ENCODE peak calls at places on chromosomes 16 and 17, in six cellular contexts. C is heart right ventricle, Z is A549, O is heart left ventricle, L is esophagus squamous epithelium, H is upper lobe of right lung. W is an unnamed sample.

GRCh38 chr17:40509626-40510327 is 8.4 kb upstream of the TNS4 start:
- DNase-seq in C (no peak), Z (no peak), O (peak; percentile 18), L (no peak), H (no peak), W (no peak)

GRCh38 chr17:42363231-42363630 is 25.0 kb downstream of the STAT3 start:
- DNase-seq in C (no peak), Z (no peak), O (no peak), L (no peak), H (no peak), W (no peak)

GRCh38 chr17:27237890-27238289 is 56.0 kb upstream of the WSB1 start:
- DNase-seq in C (no peak), Z (no peak), O (no peak), L (no peak), H (no peak), W (no peak)

GRCh38 chr17:7318121-7318860 is 3.1 kb upstream of the GPS2 start:
- DNase-seq in C (no peak), Z (no peak), O (no peak), L (no peak), H (no peak), W (no peak)

GRCh38 chr16:89855986-89856385 is 17.4 kb upstream of the TCF25 start:
- DNase-seq in C (no peak), Z (no peak), O (no peak), L (no peak), H (no peak), W (no peak)

GRCh38 chr17:8384801-8385335 is 1.9 kb upstream of the RPL26 start:
- DNase-seq in C (no peak), Z (peak; percentile 79), O (no peak), L (no peak), H (no peak), W (no peak)

GRCh38 chr16:88789593-88789992 is 4.6 kb upstream of the PIEZO1 start:
- DNase-seq in C (no peak), Z (no peak), O (no peak), L (no peak), H (no peak), W (peak; percentile 34)

GRCh38 chr17:51434434-51435170 is 174.3 kb downstream of the UTP18 start:
- DNase-seq in C (no peak), Z (peak; percentile 55), O (no peak), L (no peak), H (no peak), W (no peak)

GRCh38 chr16:23771642-23772041 is 16.8 kb downstream of the CHP2 start:
- DNase-seq in C (no peak), Z (no peak), O (no peak), L (no peak), H (no peak), W (no peak)

GRCh38 chr17:81204578-81204977 is 18.2 kb downstream of the CEP131 start:
- DNase-seq in C (no peak), Z (no peak), O (no peak), L (no peak), H (no peak), W (no peak)

GRCh38 chr16:66476328-66477027 is 49.4 kb downstream of the BEAN1 start:
- DNase-seq in C (no peak), Z (peak; percentile 25), O (no peak), L (no peak), H (no peak), W (no peak)

DNA sequence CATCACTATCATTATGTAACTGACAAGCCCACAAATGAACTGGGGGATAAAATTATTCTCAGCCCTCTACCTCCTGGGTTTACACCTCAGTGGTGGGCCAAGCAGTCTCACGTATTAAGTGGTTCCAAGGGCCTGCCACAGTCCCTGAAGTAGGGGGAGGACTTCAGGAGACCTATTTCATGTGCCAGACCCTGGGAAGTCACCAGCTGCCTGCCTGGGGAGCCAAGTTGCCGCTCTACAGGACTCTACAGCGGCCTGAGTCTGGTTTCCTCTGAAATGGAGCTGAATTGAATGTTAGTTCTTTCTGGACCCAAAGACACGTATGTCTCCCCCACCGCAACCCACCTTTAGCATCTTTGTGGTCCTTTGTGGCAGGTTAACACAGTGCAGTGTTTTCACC is 187.0 kb downstream of the IRX3 start:
- DNase-seq in C (no peak), Z (no peak), O (no peak), L (no peak), H (no peak), W (no peak)
- H3K4me1 ChIP-seq in C (no peaks in the 10 kb centered on the region), Z (no peaks in the 10 kb centered on the region), O (no peaks in the 10 kb centered on the region), L (no peaks in the 10 kb centered on the region), H (no peaks in the 10 kb centered on the region), W (no peaks in the 10 kb centered on the region)

DNA sequence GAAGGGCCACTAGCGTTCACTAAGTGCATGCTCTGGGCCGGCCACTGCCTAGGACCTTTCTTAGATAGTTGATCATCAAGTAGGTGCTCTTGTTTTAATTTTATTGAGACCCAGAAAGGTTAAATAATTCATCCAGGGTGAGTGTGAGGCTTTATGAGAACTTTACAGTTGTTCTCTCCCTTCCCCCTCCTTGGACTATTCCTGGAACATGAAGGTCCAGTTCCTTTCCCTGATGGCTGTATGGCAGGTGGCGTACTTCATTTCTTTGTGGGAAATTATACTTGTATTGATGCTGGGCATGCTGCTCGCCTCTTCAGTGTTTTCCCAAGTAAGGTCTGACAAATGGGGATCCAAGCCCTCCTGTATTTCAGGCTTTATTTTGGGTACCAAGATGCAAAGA is 8.5 kb downstream of the SGF29 start:
- DNase-seq in C (no peak), Z (no peak), O (no peak), L (no peak), H (no peak), W (no peak)
- H3K4me1 ChIP-seq in C (peaks cover 11% of the 10 kb centered on the region), Z (peaks cover 3% of the 10 kb centered on the region), O (peaks cover 12% of the 10 kb centered on the region), L (no peaks in the 10 kb centered on the region), H (peaks cover 18% of the 10 kb centered on the region), W (peaks cover 10% of the 10 kb centered on the region)

GRCh38 chr16:2707368-2708289 is 12.4 kb downstream of the PRSS27 start:
- DNase-seq in C (no peak), Z (no peak), O (no peak), L (no peak), H (no peak), W (no peak)

GRCh38 chr16:2708955-2709587 is 11.0 kb downstream of the PRSS27 start:
- DNase-seq in C (no peak), Z (no peak), O (no peak), L (no peak), H (no peak), W (no peak)

GRCh38 chr16:2706611-2707311 is 13.3 kb downstream of the PRSS27 start:
- DNase-seq in C (no peak), Z (no peak), O (no peak), L (no peak), H (no peak), W (peak; percentile 18)

GRCh38 chr16:2709588-2709984 is 10.4 kb downstream of the PRSS27 start:
- DNase-seq in C (no peak), Z (no peak), O (no peak), L (no peak), H (no peak), W (no peak)

DNA sequence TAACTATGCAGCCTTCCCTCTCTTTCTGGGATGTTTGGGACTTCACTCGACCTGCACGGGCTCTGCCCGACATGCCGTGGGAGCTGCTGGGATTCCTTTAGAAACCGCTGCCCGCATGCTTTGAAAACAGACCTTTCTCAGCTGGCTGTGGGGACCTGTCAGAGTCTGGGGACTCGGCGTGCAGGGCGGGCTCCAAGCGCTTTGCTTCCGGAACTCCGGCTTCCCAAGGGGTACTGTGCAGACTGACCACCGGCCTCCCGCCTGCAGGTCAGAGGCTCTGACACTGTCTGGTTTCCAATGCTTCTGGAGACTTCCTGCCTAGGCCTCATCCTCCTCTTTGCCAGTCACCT is 11.8 kb downstream of the PRSS27 start:
- DNase-seq in C (no peak), Z (no peak), O (no peak), L (no peak), H (no peak), W (no peak)
- H3K4me1 ChIP-seq in C (peaks cover 6% of the 10 kb centered on the region), Z (no peaks in the 10 kb centered on the region), O (peaks cover 10% of the 10 kb centered on the region), L (no peaks in the 10 kb centered on the region), H (no peaks in the 10 kb centered on the region), W (peaks cover 14% of the 10 kb centered on the region)

GRCh38 chr16:68760671-68761275 is 23.7 kb downstream of the CDH1 start:
- DNase-seq in C (no peak), Z (peak; percentile 56), O (no peak), L (no peak), H (no peak), W (no peak)
- H3K4me1 ChIP-seq in C (no peaks in the 10 kb centered on the region), Z (peaks cover 36% of the 10 kb centered on the region), O (no peaks in the 10 kb centered on the region), L (peaks cover 6% of the 10 kb centered on the region), H (peaks cover 6% of the 10 kb centered on the region), W (no peaks in the 10 kb centered on the region)

DNA sequence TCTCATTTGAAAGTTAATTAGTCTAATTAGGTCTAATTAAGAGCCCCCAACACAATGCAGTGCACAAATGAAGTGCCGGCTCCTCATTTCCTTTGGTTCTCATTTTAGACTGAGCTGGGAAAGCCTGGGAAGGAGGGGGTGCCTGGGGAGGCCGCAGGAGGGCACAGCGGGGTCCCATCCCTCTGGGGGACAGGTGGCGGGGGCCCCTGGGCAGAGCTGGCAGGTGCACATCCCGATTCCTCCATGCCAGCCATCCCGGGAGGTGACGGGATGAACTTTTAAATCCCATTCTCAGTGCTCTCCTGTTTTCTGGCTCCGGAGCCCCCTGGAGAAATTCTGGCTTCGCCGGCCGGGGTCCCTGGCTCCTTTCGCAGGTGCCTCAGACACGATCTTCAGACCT is 90.7 kb downstream of the ENGASE start:
- DNase-seq in C (no peak), Z (no peak), O (no peak), L (no peak), H (no peak), W (no peak)
- H3K4me1 ChIP-seq in C (no peaks in the 10 kb centered on the region), Z (peaks cover 6% of the 10 kb centered on the region), O (no peaks in the 10 kb centered on the region), L (no peaks in the 10 kb centered on the region), H (no peaks in the 10 kb centered on the region), W (no peaks in the 10 kb centered on the region)

GRCh38 chr16:84948855-84949610 is 62.3 kb downstream of the ZDHHC7 start:
- DNase-seq in C (no peak), Z (no peak), O (no peak), L (no peak), H (no peak), W (no peak)
- H3K4me1 ChIP-seq in C (peaks cover 8% of the 10 kb centered on the region), Z (no peaks in the 10 kb centered on the region), O (peaks cover 21% of the 10 kb centered on the region), L (peaks cover 14% of the 10 kb centered on the region), H (peaks cover 18% of the 10 kb centered on the region), W (peaks cover 6% of the 10 kb centered on the region)

DNA sequence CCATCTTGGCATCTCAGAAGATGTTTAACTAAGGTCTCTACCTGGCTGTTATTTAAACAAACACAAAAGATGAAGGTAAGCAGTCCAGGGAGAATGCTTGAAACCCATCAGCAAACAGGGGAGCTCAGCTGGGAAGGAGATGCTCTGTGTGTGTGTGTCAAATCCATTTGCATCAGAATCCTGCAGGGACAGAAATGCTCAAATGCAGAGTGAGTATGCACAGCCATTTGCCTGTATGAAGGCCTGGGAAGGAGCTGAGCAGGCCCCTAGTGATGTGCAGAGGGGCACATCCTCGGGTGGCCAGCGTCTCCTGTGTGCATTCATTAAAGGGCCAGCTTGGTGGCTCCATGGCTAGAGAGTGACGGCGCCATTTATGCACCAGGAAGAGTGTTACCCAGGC is 34.3 kb upstream of the IRX3 start:
- DNase-seq in C (no peak), Z (no peak), O (no peak), L (no peak), H (no peak), W (no peak)
- H3K4me1 ChIP-seq in C (no peaks in the 10 kb centered on the region), Z (no peaks in the 10 kb centered on the region), O (no peaks in the 10 kb centered on the region), L (no peaks in the 10 kb centered on the region), H (no peaks in the 10 kb centered on the region), W (no peaks in the 10 kb centered on the region)

GRCh38 chr16:19890901-19891300 is 6.3 kb upstream of the GPRC5B start:
- DNase-seq in C (no peak), Z (no peak), O (no peak), L (no peak), H (no peak), W (no peak)
- H3K4me1 ChIP-seq in C (peaks cover 3% of the 10 kb centered on the region), Z (no peaks in the 10 kb centered on the region), O (peaks cover 6% of the 10 kb centered on the region), L (peaks cover 3% of the 10 kb centered on the region), H (peaks cover 7% of the 10 kb centered on the region), W (peaks cover 6% of the 10 kb centered on the region)

GRCh38 chr16:86575095-86575685 is 3.2 kb upstream of the FOXL1 start:
- DNase-seq in C (no peak), Z (no peak), O (no peak), L (no peak), H (no peak), W (no peak)
- H3K4me1 ChIP-seq in C (peaks cover 11% of the 10 kb centered on the region), Z (no peaks in the 10 kb centered on the region), O (peaks cover 49% of the 10 kb centered on the region), L (peaks cover 13% of the 10 kb centered on the region), H (peaks cover 11% of the 10 kb centered on the region), W (peaks cover 6% of the 10 kb centered on the region)

W was measured in psoas muscle.